ENCODE peak calls at places on chromosomes 1 and 21, in nine cellular contexts. E is activated CD8-positive, alpha-beta memory T cell treated with anti-CD3 and anti-CD28 coated beads, Interleukin-2, amount 10 ng/mL, durations not matched to agents 7 days and 5 days; M is SK-N-SH treated with all-trans-retinoic acid at 6 μM for 48 hours; V is CD4-positive, alpha-beta T cell; I is PC-3; L is stimulated activated naive CD8-positive, alpha-beta T cell treated with anti-CD3 and anti-CD28 coated beads, Interleukin-15, amount 100 ng/mL, for 72 hours; S is activated CD8-positive, alpha-beta T cell treated with anti-CD3 and anti-CD28 coated beads for 36 hours; G is naive B cell; K is heart left ventricle. D is an unnamed sample.

GRCh38 chr21:43318841-43319781 is 107.8 kb downstream of the SIK1 start:
- ATAC-seq in E (no peak), L (no peak), I (peak; percentile 76), G (peak; percentile 57), V (no peak), M (no peak), S (no peak), K (peak; percentile 71), D (peak; percentile 36)

GRCh38 chr1:32984090-32984828 is 19.6 kb upstream of the RNF19B start:
- ATAC-seq in K (no peak), S (peak; percentile 17), M (peak; percentile 55), E (peak; percentile 55), G (no peak), I (no peak), L (peak; percentile 54), V (peak; percentile 60), D (no peak)

GRCh38 chr21:35840197-35840799 is 220.0 kb downstream of the SETD4 start:
- ATAC-seq in S (no peak), E (peak; percentile 39), L (peak; percentile 65), G (peak; percentile 39), V (peak; percentile 51), M (peak; percentile 85), I (peak; percentile 81), K (peak; percentile 51), D (peak; percentile 69)

GRCh38 chr1:172894345-172895049 is 156.2 kb downstream of the TNFSF18 start:
- ATAC-seq in V (peak; percentile 39), E (peak; percentile 47), M (no peak), K (no peak), L (peak; percentile 58), I (peak; percentile 22), S (peak; percentile 31), G (peak; percentile 23), D (no peak)

GRCh38 chr1:159916240-159917051 is 8.9 kb downstream of the TAGLN2 start:
- ATAC-seq in G (no peak), V (no peak), I (peak; percentile 52), L (no peak), M (peak; percentile 74), E (no peak), S (no peak), K (peak; percentile 36), D (peak; percentile 33)

GRCh38 chr1:27192039-27192529 is 37.2 kb upstream of the SLC9A1 start:
- ATAC-seq in I (peak; percentile 92), E (no peak), S (no peak), M (no peak), V (no peak), G (no peak), L (no peak), K (no peak), D (peak; percentile 89)

GRCh38 chr1:159005676-159006075 is 4.0 kb upstream of the IFI16 start:
- ATAC-seq in M (peak; percentile 4), G (peak; percentile 77), I (no peak), E (no peak), K (peak; percentile 56), S (no peak), V (no peak), L (no peak), D (no peak)

GRCh38 chr1:168742386-168742785 is 13.4 kb upstream of the DPT start:
- ATAC-seq in M (no peak), I (no peak), V (no peak), S (no peak), G (no peak), E (no peak), L (no peak), K (no peak), D (no peak)

GRCh38 chr1:52055066-52055853 is at the start of gene TXNDC12:
- ATAC-seq in V (peak; percentile 25), M (peak; percentile 91), S (peak; percentile 52), G (peak; percentile 27), E (peak; percentile 48), I (peak; percentile 76), L (peak; percentile 56), K (peak; percentile 91), D (peak; percentile 83)

GRCh38 chr1:54599211-54599823 is 24.0 kb downstream of the FAM151A start:
- ATAC-seq in S (no peak), I (no peak), G (no peak), V (no peak), E (no peak), M (no peak), K (no peak), L (no peak), D (no peak)

GRCh38 chr1:90924982-90925381 is 96.9 kb downstream of the ZNF644 start:
- ATAC-seq in V (no peak), K (no peak), G (no peak), I (no peak), M (no peak), E (no peak), L (no peak), S (no peak), D (no peak)

GRCh38 chr1:205073511-205073910 is 10.7 kb downstream of the TMEM81 start:
- ATAC-seq in M (no peak), L (no peak), K (no peak), S (no peak), V (no peak), I (peak; percentile 16), G (no peak), E (no peak), D (peak; percentile 81)

GRCh38 chr1:178653091-178653490 is 72.0 kb upstream of the RALGPS2 start:
- ATAC-seq in V (no peak), I (peak; percentile 59), G (no peak), K (no peak), S (no peak), E (no peak), M (no peak), L (no peak), D (peak; percentile 91)

GRCh38 chr1:117562581-117563491 is 43.0 kb upstream of the TENT5C start:
- ATAC-seq in M (no peak), E (no peak), V (no peak), G (no peak), K (no peak), L (peak; percentile 40), S (no peak), I (peak; percentile 78), D (no peak)

GRCh38 chr1:156392427-156392826 is 23.4 kb downstream of the RHBG start:
- ATAC-seq in S (no peak), I (no peak), G (no peak), V (no peak), K (no peak), M (no peak), E (no peak), L (no peak), D (no peak)

GRCh38 chr1:153346067-153346723 is 2.4 kb downstream of the PGLYRP4 start:
- ATAC-seq in V (peak; percentile 26), L (peak; percentile 42), S (no peak), I (no peak), K (no peak), G (peak; percentile 35), M (no peak), E (no peak), D (no peak)

D was measured in esophagus mucosa.